ENCODE peak calls at places on chromosomes 6 and 20, in four cellular contexts. One of them, this sample, is unnamed.

GRCh38 chr20:32368930-32369329 is 10.8 kb downstream of the ASXL1 start:
- DNase-seq in natural killer cell: no peak
- DNase-seq in omental fat pad: no peak
- DNase-seq in GM13977: no peak
- DNase-seq in this sample: peak

GRCh38 chr20:58173091-58173490 is 55.4 kb downstream of the ANKRD60 start:
- DNase-seq in omental fat pad: no peak
- DNase-seq in GM13977: no peak
- DNase-seq in natural killer cell: no peak
- DNase-seq in this sample: no peak

GRCh38 chr6:56482525-56482924 is 160.2 kb downstream of the DST start:
- DNase-seq in GM13977: no peak
- DNase-seq in omental fat pad: no peak
- DNase-seq in natural killer cell: no peak
- DNase-seq in this sample: no peak

GRCh38 chr6:136668571-136668970 is 118.3 kb upstream of the MAP7 start:
- DNase-seq in omental fat pad: no peak
- DNase-seq in GM13977: no peak
- DNase-seq in natural killer cell: no peak
- DNase-seq in this sample: no peak

GRCh38 chr20:59861389-59861788 is 72.0 kb downstream of the SYCP2 start:
- DNase-seq in omental fat pad: no peak
- DNase-seq in GM13977: no peak
- DNase-seq in natural killer cell: no peak
- DNase-seq in this sample: no peak

GRCh38 chr6:166073082-166073481 is 94.6 kb downstream of the TBXT start:
- DNase-seq in natural killer cell: no peak
- DNase-seq in GM13977: no peak
- DNase-seq in omental fat pad: no peak
- DNase-seq in this sample: no peak

GRCh38 chr20:45781391-45781931 is 10.2 kb downstream of the WFDC3 start:
- DNase-seq in GM13977: no peak
- DNase-seq in omental fat pad: no peak
- DNase-seq in natural killer cell: no peak
- DNase-seq in this sample: no peak

GRCh38 chr20:38800882-38801281 is 4.6 kb upstream of the PPP1R16B start:
- DNase-seq in omental fat pad: no peak
- DNase-seq in natural killer cell: no peak
- DNase-seq in GM13977: no peak
- DNase-seq in this sample: no peak

GRCh38 chr6:16759181-16759645 is 2.0 kb downstream of the ATXN1 start:
- DNase-seq in omental fat pad: no peak
- DNase-seq in GM13977: no peak
- DNase-seq in natural killer cell: no peak
- DNase-seq in this sample: peak

DNA sequence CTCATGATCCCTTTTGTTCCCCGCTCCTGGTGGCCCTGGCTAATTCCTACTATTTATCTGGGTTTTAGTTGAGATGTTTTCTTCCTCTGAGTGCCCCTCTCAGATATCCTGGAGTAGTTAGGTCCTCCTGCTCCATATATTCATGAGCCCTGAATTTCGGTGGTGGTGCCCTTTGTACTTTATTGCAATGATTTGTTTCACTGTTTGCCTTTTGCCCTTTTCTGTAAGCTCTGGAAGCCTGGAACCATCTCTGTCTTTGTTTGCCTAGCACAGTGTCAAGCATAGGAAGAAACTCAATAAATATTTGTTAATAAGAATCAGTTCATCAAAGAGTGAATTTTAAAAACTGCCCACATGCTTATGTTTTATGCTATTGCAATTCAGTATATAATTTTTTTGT is 144.9 kb downstream of the DNAH8 start:
- DNase-seq in omental fat pad: no peak
- DNase-seq in natural killer cell: no peak
- DNase-seq in GM13977: no peak
- DNase-seq in this sample: no peak
- TF ChIP-seq CTCF in omental fat pad: no peak
- TF ChIP-seq CTCF in natural killer cell: no peak
- TF ChIP-seq CTCF in GM13977: no peak
- TF ChIP-seq CTCF in this sample: no peak

DNA sequence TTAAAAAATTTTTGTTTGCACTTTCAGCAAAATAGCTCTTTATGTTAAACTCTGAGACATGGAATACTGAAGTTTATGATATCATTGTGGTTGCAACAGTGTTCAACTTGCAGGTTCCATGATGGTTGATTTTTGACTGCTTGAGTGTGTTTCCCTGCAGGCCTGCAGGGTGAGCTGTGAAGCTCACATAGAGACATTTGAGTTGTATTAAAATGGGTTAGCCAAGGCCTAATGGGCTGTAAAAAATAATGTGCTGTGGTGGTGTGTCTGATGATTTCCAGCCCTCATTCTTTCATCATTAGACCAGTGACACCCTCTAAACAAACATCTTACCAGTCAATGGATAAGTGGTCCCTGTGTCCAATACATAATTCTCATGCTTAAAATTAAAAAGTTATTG is 321.4 kb downstream of the FARS2 start:
- DNase-seq in GM13977: no peak
- DNase-seq in omental fat pad: no peak
- DNase-seq in natural killer cell: no peak
- DNase-seq in this sample: no peak
- TF ChIP-seq CTCF in GM13977: peak
- TF ChIP-seq CTCF in omental fat pad: no peak
- TF ChIP-seq CTCF in natural killer cell: no peak
- TF ChIP-seq CTCF in this sample: no peak

GRCh38 chr20:61523145-61523544 is 271.1 kb downstream of the CDH4 start:
- DNase-seq in omental fat pad: no peak
- DNase-seq in natural killer cell: no peak
- DNase-seq in GM13977: no peak
- DNase-seq in this sample: no peak
- TF ChIP-seq CTCF in omental fat pad: no peak
- TF ChIP-seq CTCF in natural killer cell: no peak
- TF ChIP-seq CTCF in GM13977: no peak
- TF ChIP-seq CTCF in this sample: no peak

GRCh38 chr6:109383438-109383940 is 1.2 kb upstream of the CD164 start:
- DNase-seq in GM13977: no peak
- DNase-seq in omental fat pad: no peak
- DNase-seq in natural killer cell: no peak
- DNase-seq in this sample: no peak
- TF ChIP-seq CTCF in GM13977: no peak
- TF ChIP-seq CTCF in omental fat pad: no peak
- TF ChIP-seq CTCF in natural killer cell: peak
- TF ChIP-seq CTCF in this sample: no peak

DNA sequence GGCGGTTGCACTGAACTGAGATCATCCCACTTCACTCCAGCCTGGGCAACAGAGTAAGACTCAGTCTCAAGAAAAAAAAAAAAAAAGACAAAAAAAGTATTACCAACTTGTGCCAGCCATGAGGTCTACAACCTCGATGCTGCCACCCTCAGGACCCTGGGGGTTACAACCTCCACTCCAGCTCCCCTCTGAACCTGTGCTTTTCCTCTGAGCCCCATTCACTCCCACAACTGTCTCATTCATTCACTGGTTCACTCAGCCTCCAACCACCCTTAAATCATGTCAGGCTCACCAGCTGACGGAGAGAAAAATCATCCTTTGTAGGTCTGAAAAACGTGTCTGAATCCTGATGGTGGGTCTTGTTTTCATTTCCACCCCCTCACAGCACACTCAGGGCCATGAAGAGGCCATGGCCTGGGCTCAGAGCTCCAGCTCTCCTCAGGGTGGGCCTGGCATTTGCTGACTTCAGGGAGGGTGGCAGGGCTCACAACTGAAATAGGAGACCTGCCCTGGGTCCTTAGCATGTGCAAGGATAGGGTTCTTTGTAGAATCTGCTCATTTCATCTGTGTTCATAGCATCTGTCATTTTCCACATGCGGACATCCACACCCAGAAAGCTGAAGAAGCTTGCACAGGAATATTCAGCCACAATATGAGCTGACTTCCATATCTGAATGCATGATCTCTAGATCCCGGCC is 1.9 kb upstream of the ULBP1 start:
- DNase-seq in GM13977: no peak
- DNase-seq in natural killer cell: no peak
- DNase-seq in omental fat pad: no peak
- DNase-seq in this sample: peak
- TF ChIP-seq CTCF in GM13977: no peak
- TF ChIP-seq CTCF in natural killer cell: no peak
- TF ChIP-seq CTCF in omental fat pad: no peak
- TF ChIP-seq CTCF in this sample: peak

DNA sequence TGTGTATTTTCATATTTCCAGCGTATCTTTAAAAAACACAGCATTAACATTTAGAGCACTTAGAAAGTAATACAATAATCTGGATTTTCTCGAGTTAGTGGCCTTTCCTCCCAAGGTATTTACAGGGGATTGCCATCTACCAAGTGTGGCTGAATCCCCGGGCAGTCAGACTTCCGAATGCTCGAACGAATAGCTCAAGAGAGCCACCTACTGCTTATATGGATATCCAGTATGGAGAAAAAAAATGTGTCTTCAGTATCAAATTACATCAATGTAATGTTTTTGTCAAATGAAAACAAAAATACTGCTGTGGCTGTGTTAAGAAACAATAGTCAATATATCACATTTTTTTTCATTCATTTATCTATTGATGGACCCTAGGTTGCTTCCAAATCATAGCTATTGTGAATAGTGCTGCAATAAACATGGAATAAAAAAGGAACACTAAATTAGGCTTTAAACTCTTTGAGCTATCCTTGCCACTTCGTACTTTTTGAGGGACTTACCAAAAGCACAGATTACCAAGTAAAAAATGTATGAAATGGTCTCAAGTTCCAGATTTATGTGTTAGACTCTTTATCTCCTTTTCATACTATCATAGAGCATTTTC is 654.5 kb upstream of the PTCHD4 start:
- DNase-seq in GM13977: peak
- DNase-seq in omental fat pad: no peak
- DNase-seq in natural killer cell: no peak
- DNase-seq in this sample: peak
- TF ChIP-seq CTCF in GM13977: peak
- TF ChIP-seq CTCF in omental fat pad: no peak
- TF ChIP-seq CTCF in natural killer cell: no peak
- TF ChIP-seq CTCF in this sample: peak

GRCh38 chr6:84779380-84779779 is 15.0 kb upstream of the TBX18 start:
- DNase-seq in GM13977: no peak
- DNase-seq in omental fat pad: no peak
- DNase-seq in natural killer cell: no peak
- DNase-seq in this sample: no peak
- TF ChIP-seq CTCF in GM13977: no peak
- TF ChIP-seq CTCF in omental fat pad: no peak
- TF ChIP-seq CTCF in natural killer cell: no peak
- TF ChIP-seq CTCF in this sample: no peak

GRCh38 chr6:87066449-87067288 is 28.2 kb downstream of the CGA start:
- DNase-seq in GM13977: peak
- DNase-seq in natural killer cell: no peak
- DNase-seq in omental fat pad: no peak
- DNase-seq in this sample: peak
- TF ChIP-seq CTCF in GM13977: peak
- TF ChIP-seq CTCF in natural killer cell: peak
- TF ChIP-seq CTCF in omental fat pad: no peak
- TF ChIP-seq CTCF in this sample: peak